ENCODE peak calls at places on chromosomes 5 and 9, in eight cellular contexts. P is B cell, O is fibroblast of the aortic adventitia, I is HTR-8/SVneo, Y is NCI-H1105 treated with DMSO at 0.1 percent for 48 hours, G is IMR-90, C is AG09309, A is GM23248. H is an unnamed sample.
A peak's percentile ranks its signal among the peaks of the same experiment; 100 is the strongest.

GRCh38 chr9:105438136-105438839 is 9.5 kb upstream of the FSD1L start:
- DNase-seq in A (peak; percentile 73), C (no peak), I (no peak), Y (no peak), G (peak; percentile 97), P (no peak), O (peak; percentile 56), H (no peak)

GRCh38 chr9:100579665-100580064 is 1.8 kb downstream of the CAVIN4 start:
- DNase-seq in O (peak; percentile 70), I (no peak), G (peak; percentile 61), C (no peak), A (peak; percentile 24), Y (no peak), P (no peak), H (no peak)

GRCh38 chr5:181189363-181189961 is 15.5 kb downstream of the TRIM7 start:
- DNase-seq in P (peak; percentile 58), A (peak; percentile 77), Y (no peak), C (no peak), O (peak; percentile 42), I (no peak), G (peak; percentile 30), H (no peak)

GRCh38 chr9:4197548-4197947 is 102.3 kb downstream of the GLIS3 start:
- DNase-seq in A (peak; percentile 19), I (no peak), O (no peak), C (no peak), G (no peak), Y (no peak), P (no peak), H (no peak)

GRCh38 chr9:120526493-120526892 is 53.5 kb downstream of the CDK5RAP2 start:
- DNase-seq in A (no peak), C (no peak), I (no peak), O (no peak), G (no peak), P (no peak), Y (no peak), H (no peak)

GRCh38 chr5:179731791-179732411 is 721 bp upstream of the MAML1 start:
- DNase-seq in A (peak; percentile 94), P (peak; percentile 9), Y (no peak), I (no peak), C (peak; percentile 80), O (peak; percentile 90), G (peak; percentile 89), H (no peak)

GRCh38 chr9:85547574-85547973 is 194.2 kb downstream of the AGTPBP1 start:
- DNase-seq in Y (no peak), I (no peak), O (no peak), P (no peak), A (no peak), G (no peak), C (no peak), H (no peak)

GRCh38 chr9:125325821-125326220 is 64.2 kb downstream of the GAPVD1 start:
- DNase-seq in C (no peak), I (no peak), G (peak; percentile 36), A (peak; percentile 17), P (no peak), Y (no peak), O (peak; percentile 14), H (no peak)

GRCh38 chr5:1312206-1312605 is 17.3 kb upstream of the TERT start:
- DNase-seq in I (no peak), P (no peak), G (no peak), Y (no peak), O (no peak), A (no peak), C (no peak), H (no peak)

GRCh38 chr9:15430920-15431844 is 8.5 kb downstream of the SNAPC3 start:
- DNase-seq in C (no peak), P (no peak), O (no peak), I (no peak), G (no peak), Y (no peak), A (no peak), H (no peak)

GRCh38 chr9:96875460-96876142 is 21.3 kb upstream of the ZNF782 start:
- DNase-seq in P (peak; percentile 45), O (peak; percentile 57), A (peak; percentile 50), I (peak; percentile 79), C (no peak), G (peak; percentile 68), Y (peak; percentile 98), H (peak; percentile 43)

GRCh38 chr5:107195996-107196395 is 474.7 kb downstream of the EFNA5 start:
- DNase-seq in G (no peak), Y (no peak), P (no peak), I (no peak), O (no peak), C (no peak), A (no peak), H (no peak)

GRCh38 chr5:123670981-123671557 is 159.1 kb downstream of the CSNK1G3 start:
- DNase-seq in C (no peak), I (peak; percentile 23), O (peak; percentile 68), Y (peak; percentile 32), P (peak; percentile 66), G (peak; percentile 30), A (peak; percentile 51), H (peak; percentile 10)

GRCh38 chr5:137212471-137212870 is 286.7 kb downstream of the SPOCK1 start:
- DNase-seq in A (no peak), G (no peak), P (no peak), Y (no peak), O (no peak), C (no peak), I (no peak), H (no peak)

GRCh38 chr5:163569284-163569683 is 63.9 kb downstream of the MAT2B start:
- DNase-seq in A (peak; percentile 52), C (no peak), G (peak; percentile 73), I (no peak), P (no peak), O (peak; percentile 71), Y (no peak), H (no peak)

GRCh38 chr5:116853992-116854391 is 279.4 kb upstream of the SEMA6A start:
- DNase-seq in Y (no peak), I (no peak), O (no peak), G (no peak), P (no peak), C (no peak), A (no peak), H (no peak)

GRCh38 chr5:62587737-62588136 is 9.1 kb downstream of the LRRC70 start:
- DNase-seq in O (peak; percentile 22), A (peak; percentile 33), I (no peak), C (no peak), Y (no peak), G (no peak), P (no peak), H (no peak)

GRCh38 chr5:86861514-86861913 is 243.8 kb downstream of the COX7C start:
- DNase-seq in C (no peak), Y (no peak), I (no peak), A (no peak), P (no peak), G (no peak), O (no peak), H (no peak)

GRCh38 chr5:89374144-89374784 is 491.3 kb upstream of the MEF2C start:
- DNase-seq in I (no peak), C (no peak), P (no peak), Y (peak; percentile 81), A (no peak), G (no peak), O (peak; percentile 41), H (no peak)

GRCh38 chr9:113808391-113809191 is 67.5 kb upstream of the ZNF618 start:
- DNase-seq in G (peak; percentile 83), I (peak; percentile 41), P (no peak), A (peak; percentile 90), O (peak; percentile 91), Y (no peak), C (peak; percentile 62), H (no peak)

GRCh38 chr9:72524820-72525539 is 3.6 kb downstream of the TMC1 start:
- DNase-seq in G (peak; percentile 100), C (peak; percentile 97), O (peak; percentile 96), Y (no peak), P (no peak), I (peak; percentile 84), A (peak; percentile 98), H (peak; percentile 60)

GRCh38 chr9:126698251-126698650 is 84.5 kb downstream of the LMX1B start:
- DNase-seq in A (no peak), P (no peak), O (no peak), I (no peak), C (no peak), Y (no peak), G (no peak), H (no peak)

GRCh38 chr5:159669559-159669958 is 246.7 kb upstream of the ADRA1B start:
- DNase-seq in A (no peak), Y (no peak), G (no peak), O (no peak), I (no peak), C (no peak), P (no peak), H (no peak)

GRCh38 chr5:85452322-85453025 is 1067.8 kb upstream of the EDIL3 start:
- DNase-seq in P (no peak), A (no peak), Y (no peak), O (no peak), G (no peak), C (no peak), I (no peak), H (peak; percentile 42)

GRCh38 chr5:170173227-170173626 is 59.6 kb upstream of the C5orf58 start:
- DNase-seq in Y (no peak), C (no peak), I (peak; percentile 67), O (peak; percentile 12), P (no peak), A (peak; percentile 78), G (peak; percentile 23), H (peak; percentile 13)

H was measured in COLO829.